ENCODE peak calls at places on chromosomes 5 and 9, in four cellular contexts. One of them, this sample, is unnamed.

GRCh38 chr9:36161187-36161586 is 8.0 kb upstream of the CCIN start:
- DNase-seq in GM12892: no peak
- DNase-seq in H1: no peak
- DNase-seq in HepG2: no peak
- DNase-seq in this sample: no peak

GRCh38 chr5:178291969-178292825 is 59.6 kb upstream of the PHYKPL start:
- DNase-seq in GM12892: no peak
- DNase-seq in H1: no peak
- DNase-seq in HepG2: no peak
- DNase-seq in this sample: no peak

GRCh38 chr5:104626122-104626521 is 1063.5 kb upstream of the NUDT12 start:
- DNase-seq in GM12892: no peak
- DNase-seq in H1: no peak
- DNase-seq in HepG2: no peak
- DNase-seq in this sample: no peak

GRCh38 chr5:154202379-154203260 is 12.1 kb downstream of the GALNT10 start:
- DNase-seq in GM12892: peak
- DNase-seq in H1: no peak
- DNase-seq in HepG2: no peak
- DNase-seq in this sample: peak

GRCh38 chr9:16132513-16132912 is 579.7 kb downstream of the CCDC171 start:
- DNase-seq in GM12892: no peak
- DNase-seq in H1: no peak
- DNase-seq in HepG2: no peak
- DNase-seq in this sample: no peak

GRCh38 chr9:86801246-86801645 is 146.1 kb downstream of the GAS1 start:
- DNase-seq in GM12892: no peak
- DNase-seq in H1: no peak
- DNase-seq in HepG2: no peak
- DNase-seq in this sample: no peak

GRCh38 chr5:77066823-77067442 is 20.2 kb downstream of the ZBED3 start:
- DNase-seq in GM12892: no peak
- DNase-seq in H1: no peak
- DNase-seq in HepG2: no peak
- DNase-seq in this sample: no peak

GRCh38 chr5:112208699-112209615 is 210.1 kb downstream of the EPB41L4A start:
- DNase-seq in GM12892: no peak
- DNase-seq in H1: no peak
- DNase-seq in HepG2: no peak
- DNase-seq in this sample: no peak

GRCh38 chr5:9739135-9739534 is 109.0 kb upstream of the TAS2R1 start:
- DNase-seq in GM12892: no peak
- DNase-seq in H1: no peak
- DNase-seq in HepG2: no peak
- DNase-seq in this sample: no peak

GRCh38 chr5:141973871-141974595 is 5.1 kb downstream of the RNF14 start:
- DNase-seq in GM12892: no peak
- DNase-seq in H1: no peak
- DNase-seq in HepG2: no peak
- DNase-seq in this sample: no peak

GRCh38 chr5:150043657-150044333 is 42.6 kb downstream of the CSF1R start:
- DNase-seq in GM12892: no peak
- DNase-seq in H1: no peak
- DNase-seq in HepG2: no peak
- DNase-seq in this sample: no peak

GRCh38 chr5:151448038-151448985 is 909 bp downstream of the SLC36A1 start:
- DNase-seq in GM12892: no peak
- DNase-seq in H1: peak
- DNase-seq in HepG2: peak
- DNase-seq in this sample: no peak

GRCh38 chr5:77437194-77437593 is 54.9 kb downstream of the WDR41 start:
- DNase-seq in GM12892: no peak
- DNase-seq in H1: no peak
- DNase-seq in HepG2: peak
- DNase-seq in this sample: no peak

GRCh38 chr5:142697846-142698245 is 12.0 kb upstream of the FGF1 start:
- DNase-seq in GM12892: no peak
- DNase-seq in H1: no peak
- DNase-seq in HepG2: no peak
- DNase-seq in this sample: no peak

GRCh38 chr5:16412556-16412955 is 53.0 kb downstream of the ZNF622 start:
- DNase-seq in GM12892: no peak
- DNase-seq in H1: no peak
- DNase-seq in HepG2: no peak
- DNase-seq in this sample: no peak
- TF ChIP-seq TAF1 in GM12892: no peak
- TF ChIP-seq TAF1 in H1: no peak
- TF ChIP-seq TAF1 in HepG2: no peak
- TF ChIP-seq TAF1 in this sample: no peak

GRCh38 chr5:67910599-67910998 is 305.0 kb upstream of the PIK3R1 start:
- DNase-seq in GM12892: no peak
- DNase-seq in H1: no peak
- DNase-seq in HepG2: no peak
- DNase-seq in this sample: no peak
- TF ChIP-seq TAF1 in GM12892: no peak
- TF ChIP-seq TAF1 in H1: no peak
- TF ChIP-seq TAF1 in HepG2: no peak
- TF ChIP-seq TAF1 in this sample: no peak

GRCh38 chr5:55692106-55692417 is 20.1 kb downstream of the SLC38A9 start:
- DNase-seq in GM12892: no peak
- DNase-seq in H1: no peak
- DNase-seq in HepG2: no peak
- DNase-seq in this sample: no peak

GRCh38 chr5:55692509-55692908 is 19.6 kb downstream of the SLC38A9 start:
- DNase-seq in GM12892: no peak
- DNase-seq in H1: no peak
- DNase-seq in HepG2: peak
- DNase-seq in this sample: no peak

GRCh38 chr5:55694152-55694830 is 17.8 kb downstream of the SLC38A9 start:
- DNase-seq in GM12892: no peak
- DNase-seq in H1: no peak
- DNase-seq in HepG2: peak
- DNase-seq in this sample: no peak

GRCh38 chr5:55691265-55692105 is 20.6 kb downstream of the SLC38A9 start:
- DNase-seq in GM12892: no peak
- DNase-seq in H1: no peak
- DNase-seq in HepG2: peak
- DNase-seq in this sample: no peak
- TF ChIP-seq TAF1 in GM12892: no peak
- TF ChIP-seq TAF1 in H1: no peak
- TF ChIP-seq TAF1 in HepG2: no peak
- TF ChIP-seq TAF1 in this sample: no peak

DNA sequence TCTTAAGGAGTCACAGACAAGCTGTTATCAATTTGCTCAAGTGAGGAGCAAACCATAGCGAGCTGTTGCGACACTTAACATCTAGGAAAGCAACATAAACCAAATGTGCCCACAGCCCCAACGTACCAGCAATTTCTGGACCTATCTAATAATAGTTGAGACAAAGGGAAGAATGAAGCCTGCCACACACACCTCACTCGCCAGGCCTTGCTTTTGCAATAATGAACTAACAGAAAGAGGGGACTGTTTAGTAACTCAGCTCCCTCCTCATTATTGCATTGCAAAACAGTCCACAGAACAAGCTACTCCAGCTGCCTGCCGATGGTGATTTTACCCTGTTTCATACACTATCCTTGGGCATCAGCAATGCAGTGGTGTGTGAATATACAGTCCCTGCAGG is 364.3 kb upstream of the PDE4D start:
- DNase-seq in GM12892: no peak
- DNase-seq in H1: no peak
- DNase-seq in HepG2: peak
- DNase-seq in this sample: no peak
- TF ChIP-seq TAF1 in GM12892: no peak
- TF ChIP-seq TAF1 in H1: no peak
- TF ChIP-seq TAF1 in HepG2: no peak
- TF ChIP-seq TAF1 in this sample: no peak

GRCh38 chr5:44426944-44427343 is 37.7 kb upstream of the FGF10 start:
- DNase-seq in GM12892: no peak
- DNase-seq in H1: no peak
- DNase-seq in HepG2: no peak
- DNase-seq in this sample: no peak
- TF ChIP-seq TAF1 in GM12892: no peak
- TF ChIP-seq TAF1 in H1: no peak
- TF ChIP-seq TAF1 in HepG2: no peak
- TF ChIP-seq TAF1 in this sample: no peak

DNA sequence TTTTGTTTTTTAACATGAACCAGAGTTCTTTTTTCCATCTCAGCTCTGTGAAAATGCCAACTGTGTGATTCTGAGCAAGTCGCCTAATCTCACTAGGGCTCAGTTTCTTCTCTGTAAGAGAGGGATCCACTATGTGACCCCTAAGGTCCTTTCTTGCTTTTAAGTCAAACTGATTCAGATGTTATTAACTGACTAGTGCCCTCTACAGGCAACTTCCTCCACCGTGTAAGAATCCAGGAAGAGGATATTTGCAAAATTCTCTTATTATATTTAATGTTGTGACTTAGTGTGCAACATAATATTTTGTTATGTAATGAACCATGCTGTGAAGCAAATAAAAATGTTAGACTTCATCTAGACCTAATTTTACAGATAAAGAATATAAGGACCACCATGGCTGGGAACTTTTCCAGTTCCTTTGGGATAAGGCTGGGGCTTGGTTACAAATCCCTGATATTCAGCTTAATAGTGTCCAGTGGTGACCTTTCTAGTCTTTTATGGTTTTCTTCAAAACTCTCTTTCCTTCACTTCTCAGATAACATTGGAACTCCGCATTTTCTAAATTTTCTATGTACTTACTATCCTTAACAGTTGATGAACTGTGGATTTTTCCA is 244.7 kb downstream of the PIK3R1 start:
- DNase-seq in GM12892: no peak
- DNase-seq in H1: no peak
- DNase-seq in HepG2: peak
- DNase-seq in this sample: peak
- TF ChIP-seq TAF1 in GM12892: no peak
- TF ChIP-seq TAF1 in H1: no peak
- TF ChIP-seq TAF1 in HepG2: no peak
- TF ChIP-seq TAF1 in this sample: no peak

DNA sequence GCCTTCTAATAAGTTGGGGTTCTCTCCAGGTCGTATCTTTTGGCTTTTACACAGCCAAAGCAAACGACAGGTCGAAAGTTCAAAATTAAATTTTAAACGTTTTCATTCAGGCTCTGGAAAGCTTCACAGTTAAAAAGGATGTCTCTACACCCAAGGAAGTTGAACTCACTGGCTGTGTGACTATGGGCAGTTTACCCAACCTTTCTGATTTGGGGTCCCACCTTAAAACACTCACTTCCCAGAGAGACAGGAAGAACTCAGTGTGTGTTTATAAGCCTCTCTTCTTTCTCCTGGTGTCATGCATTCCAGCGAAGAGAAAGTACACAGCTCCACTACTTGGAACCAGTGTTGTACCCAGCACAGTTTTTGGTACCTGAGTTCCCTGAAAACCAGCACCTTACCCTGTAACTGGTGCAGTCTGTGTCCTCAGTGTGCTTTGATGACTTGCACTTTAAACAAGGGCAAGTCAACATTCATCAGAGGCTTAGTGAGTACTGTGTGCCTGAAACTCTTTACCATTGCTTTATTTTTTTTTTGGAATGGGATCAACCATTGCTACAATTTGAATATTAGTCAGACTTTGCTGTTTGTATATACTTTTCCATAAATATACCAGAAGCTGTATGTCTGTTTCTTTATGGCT is 1.7 kb downstream of the SRD5A1 start:
- DNase-seq in GM12892: no peak
- DNase-seq in H1: no peak
- DNase-seq in HepG2: peak
- DNase-seq in this sample: no peak
- TF ChIP-seq TAF1 in GM12892: no peak
- TF ChIP-seq TAF1 in H1: no peak
- TF ChIP-seq TAF1 in HepG2: no peak
- TF ChIP-seq TAF1 in this sample: no peak